ENCODE peak calls at places on chromosomes 12 and 14, in ten cellular contexts. S, N, B, R, U, P, I, F, Y and A are unnamed samples.

GRCh38 chr12:6281081-6281809 is 29.2 kb upstream of the PLEKHG6 start:
- DNase-seq in R (no peak), F (no peak), B (no peak), P (no peak), I (no peak), S (no peak), U (no peak), Y (no peak), N (no peak), A (peak; percentile 30)

GRCh38 chr12:68162374-68162773 is 2.8 kb upstream of the IFNG start:
- DNase-seq in F (no peak), R (no peak), U (no peak), B (no peak), P (no peak), I (no peak), Y (no peak), N (no peak), S (no peak), A (no peak)

GRCh38 chr12:32270818-32271710 is 128.3 kb upstream of the FGD4 start:
- DNase-seq in S (no peak), I (no peak), Y (no peak), N (no peak), B (no peak), P (no peak), U (peak; percentile 37), F (peak; percentile 17), R (peak; percentile 26), A (peak; percentile 31)

GRCh38 chr14:105894125-105894977 is 368.0 kb downstream of the TMEM121 start:
- DNase-seq in B (peak; percentile 2), Y (peak; percentile 1), R (no peak), F (no peak), U (no peak), N (peak; percentile 2), I (no peak), P (no peak), S (peak; percentile 20), A (no peak)

GRCh38 chr14:68939893-68940613 is 39.0 kb downstream of the ACTN1 start:
- DNase-seq in Y (peak; percentile 74), I (peak; percentile 61), N (peak; percentile 85), B (no peak), F (peak; percentile 97), R (peak; percentile 30), P (no peak), S (peak; percentile 82), U (peak; percentile 95), A (peak; percentile 97)

GRCh38 chr14:68607081-68607851 is 185.6 kb downstream of the ZFP36L1 start:
- DNase-seq in R (peak; percentile 61), Y (no peak), P (no peak), U (no peak), N (peak; percentile 45), F (peak; percentile 43), S (no peak), B (no peak), I (no peak), A (peak; percentile 36)

GRCh38 chr14:49173765-49174373 is 412.3 kb downstream of the RPS29 start:
- DNase-seq in F (peak; percentile 63), U (peak; percentile 75), Y (no peak), R (peak; percentile 73), B (peak; percentile 18), N (no peak), S (no peak), P (peak; percentile 11), I (peak; percentile 21), A (peak; percentile 83)

GRCh38 chr14:58746701-58747100 is 108.9 kb downstream of the DACT1 start:
- DNase-seq in F (no peak), Y (no peak), B (no peak), P (no peak), R (no peak), I (no peak), N (no peak), S (no peak), U (no peak), A (no peak)

GRCh38 chr12:21169878-21170472 is 39.0 kb downstream of the SLCO1B1 start:
- DNase-seq in P (peak; percentile 17), B (peak; percentile 16), Y (no peak), N (no peak), F (peak; percentile 21), I (peak; percentile 21), U (peak; percentile 31), S (no peak), R (peak; percentile 81), A (peak; percentile 61)

GRCh38 chr12:106886921-106887320 is 68.8 kb upstream of the TMEM263 start:
- DNase-seq in B (no peak), R (no peak), Y (no peak), P (no peak), N (no peak), F (no peak), U (no peak), S (no peak), I (no peak), A (no peak)

GRCh38 chr12:40515041-40515825 is 177.0 kb upstream of the CNTN1 start:
- DNase-seq in S (no peak), R (no peak), Y (no peak), F (peak; percentile 30), B (no peak), N (no peak), P (no peak), I (no peak), U (no peak), A (peak; percentile 1)

GRCh38 chr12:86770871-86771270 is 514.7 kb upstream of the MGAT4C start:
- DNase-seq in U (no peak), R (no peak), B (no peak), Y (no peak), N (no peak), S (no peak), I (no peak), F (no peak), P (no peak), A (no peak)

GRCh38 chr14:35506927-35507326 is 27.0 kb upstream of the INSM2 start:
- DNase-seq in U (peak; percentile 14), Y (no peak), P (no peak), I (no peak), R (no peak), B (no peak), S (no peak), N (no peak), F (peak; percentile 40), A (peak; percentile 3)

GRCh38 chr12:112012775-112013600 is at the start of the genes ERP29 and TMEM116:
- DNase-seq in F (peak; percentile 98), N (peak; percentile 100), I (peak; percentile 100), P (peak; percentile 100), B (peak; percentile 99), U (peak; percentile 97), R (peak; percentile 100), Y (peak; percentile 100), S (peak; percentile 100), A (peak; percentile 99)
- TF ChIP-seq CTCF in F (peak; percentile 49), N (peak; percentile 78), I (peak; percentile 76), P (peak; percentile 66), B (peak; percentile 70), U (peak; percentile 43), R (peak; percentile 52), Y (peak; percentile 63), S (peak; percentile 72), A (peak; percentile 57)

GRCh38 chr14:33528655-33529054 is 422.2 kb downstream of the EGLN3 start:
- DNase-seq in Y (no peak), R (no peak), B (no peak), S (no peak), I (no peak), U (no peak), N (no peak), F (no peak), P (no peak), A (no peak)
- TF ChIP-seq CTCF in Y (no peak), R (no peak), B (no peak), S (no peak), I (no peak), U (no peak), N (no peak), F (no peak), P (no peak), A (no peak)

DNA sequence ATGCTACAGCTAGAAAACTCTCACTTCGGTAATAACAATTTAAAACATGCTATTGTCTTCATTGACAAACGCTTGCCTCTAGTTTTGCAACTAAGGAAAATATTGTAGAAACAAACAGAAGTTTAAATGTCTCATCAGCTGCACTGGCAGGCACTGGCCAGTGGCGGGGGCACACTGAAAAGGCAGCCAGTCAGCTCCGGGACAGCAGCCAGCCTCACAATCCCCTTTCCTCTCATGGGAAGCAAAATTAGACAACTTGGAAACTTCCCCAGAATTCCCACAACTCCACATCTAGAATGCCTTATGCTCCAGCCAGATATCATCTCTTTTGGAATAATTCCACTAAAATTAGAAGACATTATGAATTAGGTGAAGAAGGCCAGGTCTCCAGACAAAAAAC is 72.0 kb downstream of the CLIP1 start:
- DNase-seq in N (peak; percentile 38), U (peak; percentile 84), R (no peak), S (peak; percentile 78), F (peak; percentile 84), P (no peak), I (no peak), Y (peak; percentile 68), B (peak; percentile 20), A (peak; percentile 51)
- TF ChIP-seq CTCF in N (peak; percentile 42), U (peak; percentile 29), R (no peak), S (peak; percentile 41), F (peak; percentile 49), P (no peak), I (no peak), Y (peak; percentile 45), B (no peak), A (peak; percentile 39)

GRCh38 chr12:110279976-110280783 is 867 bp upstream of the ATP2A2 start:
- DNase-seq in F (peak; percentile 42), Y (peak; percentile 63), R (no peak), N (peak; percentile 36), U (peak; percentile 42), S (peak; percentile 73), P (peak; percentile 51), B (peak; percentile 67), I (peak; percentile 38), A (peak; percentile 49)
- TF ChIP-seq CTCF in F (no peak), Y (peak; percentile 17), R (no peak), N (no peak), U (no peak), S (peak; percentile 18), P (no peak), B (no peak), I (no peak), A (no peak)